ENCODE peak calls at places on chromosomes 12 and 14, in six cellular contexts. F is psoas muscle, E is IMR-90, P is cardiac fibroblast, U is BE2C, G is activated B cell treated with CpG ODN at 0.5 μM for 24 hours. Q is an unnamed sample.

GRCh38 chr14:67513631-67514108 is 19.4 kb upstream of the PLEKHH1 start:
- DNase-seq in F (no peak), E (no peak), P (no peak), U (no peak), G (no peak), Q (no peak)

GRCh38 chr14:75450381-75451276 is 22.8 kb downstream of the JDP2 start:
- DNase-seq in F (peak), E (peak), P (no peak), U (no peak), G (no peak), Q (no peak)

GRCh38 chr12:73678335-73678734 is 859.3 kb upstream of the ATXN7L3B start:
- DNase-seq in F (no peak), E (no peak), P (no peak), U (no peak), G (no peak), Q (no peak)

GRCh38 chr12:56234746-56235436 is 5.0 kb downstream of the SLC39A5 start:
- DNase-seq in F (no peak), E (no peak), P (no peak), U (no peak), G (no peak), Q (no peak)

GRCh38 chr14:78341827-78342389 is 171.7 kb downstream of the NRXN3 start:
- DNase-seq in F (no peak), E (no peak), P (no peak), U (no peak), G (no peak), Q (no peak)

GRCh38 chr14:100030441-100031153 is 34.6 kb upstream of the EVL start:
- DNase-seq in F (no peak), E (peak), P (peak), U (no peak), G (no peak), Q (no peak)

GRCh38 chr12:1509703-1510395 is 84.5 kb downstream of the FBXL14 start:
- DNase-seq in F (no peak), E (no peak), P (no peak), U (no peak), G (no peak), Q (no peak)

GRCh38 chr14:52801014-52801708 is 9.8 kb upstream of the GNPNAT1 start:
- DNase-seq in F (peak), E (peak), P (peak), U (no peak), G (no peak), Q (no peak)

GRCh38 chr14:21326972-21327371 is 47.1 kb downstream of the RPGRIP1 start:
- DNase-seq in F (no peak), E (no peak), P (no peak), U (no peak), G (no peak), Q (no peak)

DNA sequence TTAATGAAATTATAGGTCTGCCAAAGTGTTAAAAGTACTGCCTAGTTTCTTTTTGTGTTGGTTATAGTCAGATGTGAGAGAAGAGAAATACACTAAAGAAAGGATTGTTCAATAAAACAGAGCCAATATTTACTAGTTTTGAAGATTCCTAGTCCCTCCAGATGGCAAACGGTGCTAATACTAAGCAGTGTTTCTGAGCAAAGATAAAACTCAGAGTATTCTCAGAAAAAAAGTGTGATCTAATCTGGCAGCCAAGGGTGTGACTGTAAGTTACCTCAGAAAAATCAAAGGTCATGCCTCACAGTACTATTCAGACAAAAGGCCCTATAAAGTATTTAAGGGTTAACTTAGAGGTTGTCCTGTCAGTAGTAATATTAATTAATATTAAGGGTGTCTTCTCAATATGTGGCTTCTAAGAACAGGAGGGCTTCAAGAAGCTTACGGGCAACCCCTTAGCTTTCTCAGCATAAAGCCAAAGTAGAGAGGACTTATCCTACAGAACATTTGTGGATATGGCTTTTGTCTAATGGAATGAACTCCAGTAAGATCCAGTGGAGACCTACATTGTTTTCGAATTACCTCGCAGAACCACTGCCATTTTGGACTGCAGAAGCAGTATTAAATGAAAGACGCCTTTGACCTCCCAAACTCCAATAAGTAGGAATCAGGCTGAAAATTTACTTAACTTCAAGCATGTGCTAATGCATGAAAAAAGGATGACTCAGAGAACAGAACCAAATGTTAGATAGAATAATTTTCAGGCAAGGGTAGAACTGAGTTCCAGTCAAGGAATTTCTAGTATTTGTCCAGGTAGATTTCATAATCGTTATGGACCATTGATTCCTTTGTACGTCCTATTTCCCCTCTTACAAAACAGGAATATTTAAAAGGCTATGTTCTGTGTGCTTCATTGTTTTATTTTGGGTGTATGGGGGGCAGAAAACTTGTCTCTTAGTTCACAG is 46.6 kb downstream of the USP15 start:
- DNase-seq in F (no peak), E (no peak), P (no peak), U (no peak), G (no peak), Q (no peak)
- TF ChIP-seq CTCF in F (no peak), E (no peak), P (no peak), U (no peak), G (no peak), Q (no peak)

DNA sequence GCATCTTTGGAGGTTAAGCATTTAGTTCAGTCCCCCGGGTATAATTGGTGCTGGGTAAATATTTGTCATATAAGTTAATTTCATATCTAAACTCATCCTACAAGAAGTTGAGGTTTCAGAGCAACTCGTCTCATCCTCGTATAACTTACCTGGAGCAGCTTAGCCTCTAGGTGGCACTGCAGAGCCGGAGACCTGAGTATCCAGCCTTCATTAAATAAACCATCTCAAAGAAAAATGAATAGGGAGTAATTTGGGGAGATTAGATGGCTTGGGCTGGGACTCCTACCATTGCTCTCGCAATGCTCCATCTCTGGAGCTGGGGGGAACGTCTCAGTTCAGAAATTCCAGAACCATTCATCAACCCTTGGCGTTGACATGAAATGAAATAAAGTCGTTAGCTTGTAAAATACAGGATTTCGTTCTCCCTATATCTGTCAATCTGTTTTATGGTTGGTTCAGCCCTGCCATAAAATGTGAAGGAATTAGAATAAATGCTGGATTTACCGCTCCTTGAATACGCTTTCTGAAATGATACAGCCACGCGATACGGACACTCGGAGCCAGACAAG is 122.9 kb upstream of the TMEM132D start:
- DNase-seq in F (no peak), E (no peak), P (peak), U (peak), G (no peak), Q (no peak)
- TF ChIP-seq CTCF in F (peak), E (no peak), P (peak), U (peak), G (no peak), Q (no peak)

GRCh38 chr12:119988788-119989618 is at the start of gene BICDL1:
- DNase-seq in F (peak), E (peak), P (peak), U (peak), G (peak), Q (no peak)
- TF ChIP-seq CTCF in F (no peak), E (no peak), P (no peak), U (no peak), G (no peak), Q (no peak)

DNA sequence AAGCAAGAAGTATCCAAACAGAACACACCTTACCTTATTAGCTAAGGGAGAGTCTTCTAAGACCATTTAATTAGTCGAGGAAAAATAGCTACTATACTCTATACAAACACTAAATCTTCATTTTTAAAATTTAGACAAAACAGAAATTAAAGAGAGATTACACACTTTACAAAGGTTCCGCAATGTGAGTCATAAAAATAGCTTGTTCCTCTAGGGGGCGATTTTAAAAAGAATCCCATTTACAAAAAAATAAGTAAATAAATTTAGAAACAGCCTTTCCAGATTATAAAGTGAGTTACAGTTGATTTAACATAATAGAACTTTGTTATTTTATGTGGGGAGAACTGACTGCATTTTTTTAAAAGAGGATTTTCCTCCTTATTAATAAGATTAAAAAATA is 201.6 kb downstream of the PAX9 start:
- DNase-seq in F (no peak), E (no peak), P (peak), U (no peak), G (no peak), Q (no peak)
- TF ChIP-seq CTCF in F (no peak), E (peak), P (peak), U (no peak), G (no peak), Q (no peak)